ENCODE peak calls at places on chromosomes 7 and 10, in nine cellular contexts. One of them, this sample, is unnamed.

GRCh38 chr7:15225981-15226380 is 323.4 kb upstream of the DGKB start:
- DNase-seq in AG04450: no peak
- DNase-seq in ascending aorta: no peak
- DNase-seq in Karpas-422: no peak
- DNase-seq in RWPE1: no peak
- DNase-seq in effector memory CD4-positive, alpha-beta T cell: no peak
- DNase-seq in H1: no peak
- DNase-seq in GM12878: no peak
- DNase-seq in fibroblast of lung: no peak
- DNase-seq in this sample: no peak

GRCh38 chr10:100864981-100865380 is 47.8 kb upstream of the SLF2 start:
- DNase-seq in AG04450: no peak
- DNase-seq in ascending aorta: no peak
- DNase-seq in Karpas-422: no peak
- DNase-seq in RWPE1: no peak
- DNase-seq in effector memory CD4-positive, alpha-beta T cell: no peak
- DNase-seq in H1: no peak
- DNase-seq in GM12878: no peak
- DNase-seq in fibroblast of lung: no peak
- DNase-seq in this sample: no peak

GRCh38 chr7:45586748-45587520 is 12.8 kb downstream of the ADCY1 start:
- DNase-seq in AG04450: no peak
- DNase-seq in ascending aorta: peak; percentile 39
- DNase-seq in Karpas-422: no peak
- DNase-seq in RWPE1: no peak
- DNase-seq in effector memory CD4-positive, alpha-beta T cell: no peak
- DNase-seq in H1: no peak
- DNase-seq in GM12878: no peak
- DNase-seq in fibroblast of lung: no peak
- DNase-seq in this sample: no peak

GRCh38 chr7:82598958-82599357 is 155.4 kb upstream of the CACNA2D1 start:
- DNase-seq in AG04450: peak; percentile 29
- DNase-seq in ascending aorta: no peak
- DNase-seq in Karpas-422: no peak
- DNase-seq in RWPE1: no peak
- DNase-seq in effector memory CD4-positive, alpha-beta T cell: no peak
- DNase-seq in H1: no peak
- DNase-seq in GM12878: no peak
- DNase-seq in fibroblast of lung: peak; percentile 84
- DNase-seq in this sample: no peak

GRCh38 chr7:131219277-131220041 is 108.2 kb upstream of the MKLN1 start:
- DNase-seq in AG04450: no peak
- DNase-seq in ascending aorta: peak; percentile 85
- DNase-seq in Karpas-422: no peak
- DNase-seq in RWPE1: no peak
- DNase-seq in effector memory CD4-positive, alpha-beta T cell: no peak
- DNase-seq in H1: no peak
- DNase-seq in GM12878: no peak
- DNase-seq in fibroblast of lung: no peak
- DNase-seq in this sample: no peak

GRCh38 chr7:139798221-139798620 is 20.4 kb upstream of the HIPK2 start:
- DNase-seq in AG04450: no peak
- DNase-seq in ascending aorta: no peak
- DNase-seq in Karpas-422: no peak
- DNase-seq in RWPE1: no peak
- DNase-seq in effector memory CD4-positive, alpha-beta T cell: no peak
- DNase-seq in H1: no peak
- DNase-seq in GM12878: peak; percentile 39
- DNase-seq in fibroblast of lung: no peak
- DNase-seq in this sample: peak; percentile 71

GRCh38 chr7:80172387-80172786 is 37.8 kb downstream of the GNAI1 start:
- DNase-seq in AG04450: no peak
- DNase-seq in ascending aorta: no peak
- DNase-seq in Karpas-422: no peak
- DNase-seq in RWPE1: no peak
- DNase-seq in effector memory CD4-positive, alpha-beta T cell: no peak
- DNase-seq in H1: no peak
- DNase-seq in GM12878: no peak
- DNase-seq in fibroblast of lung: no peak
- DNase-seq in this sample: no peak

GRCh38 chr7:18345641-18346234 is 149.8 kb upstream of the HDAC9 start:
- DNase-seq in AG04450: no peak
- DNase-seq in ascending aorta: peak; percentile 67
- DNase-seq in Karpas-422: peak; percentile 79
- DNase-seq in RWPE1: peak; percentile 20
- DNase-seq in effector memory CD4-positive, alpha-beta T cell: no peak
- DNase-seq in H1: peak; percentile 57
- DNase-seq in GM12878: no peak
- DNase-seq in fibroblast of lung: peak; percentile 57
- DNase-seq in this sample: no peak

GRCh38 chr7:131633342-131633843 is 77.0 kb upstream of the PODXL start:
- DNase-seq in AG04450: no peak
- DNase-seq in ascending aorta: no peak
- DNase-seq in Karpas-422: no peak
- DNase-seq in RWPE1: no peak
- DNase-seq in effector memory CD4-positive, alpha-beta T cell: no peak
- DNase-seq in H1: no peak
- DNase-seq in GM12878: no peak
- DNase-seq in fibroblast of lung: peak; percentile 45
- DNase-seq in this sample: peak; percentile 66

GRCh38 chr10:126732308-126732707 is 61.8 kb upstream of the C10orf90 start:
- DNase-seq in AG04450: no peak
- DNase-seq in ascending aorta: no peak
- DNase-seq in Karpas-422: no peak
- DNase-seq in RWPE1: no peak
- DNase-seq in effector memory CD4-positive, alpha-beta T cell: no peak
- DNase-seq in H1: no peak
- DNase-seq in GM12878: no peak
- DNase-seq in fibroblast of lung: no peak
- DNase-seq in this sample: no peak

GRCh38 chr10:126734015-126734414 is 63.5 kb upstream of the C10orf90 start:
- DNase-seq in AG04450: no peak
- DNase-seq in ascending aorta: no peak
- DNase-seq in Karpas-422: no peak
- DNase-seq in RWPE1: no peak
- DNase-seq in effector memory CD4-positive, alpha-beta T cell: no peak
- DNase-seq in H1: no peak
- DNase-seq in GM12878: no peak
- DNase-seq in fibroblast of lung: peak; percentile 82
- DNase-seq in this sample: peak; percentile 69

GRCh38 chr10:126730856-126731612 is 60.5 kb upstream of the C10orf90 start:
- DNase-seq in AG04450: no peak
- DNase-seq in ascending aorta: no peak
- DNase-seq in Karpas-422: no peak
- DNase-seq in RWPE1: no peak
- DNase-seq in effector memory CD4-positive, alpha-beta T cell: no peak
- DNase-seq in H1: no peak
- DNase-seq in GM12878: no peak
- DNase-seq in fibroblast of lung: no peak
- DNase-seq in this sample: no peak

GRCh38 chr10:126731613-126731995 is 61.1 kb upstream of the C10orf90 start:
- DNase-seq in AG04450: no peak
- DNase-seq in ascending aorta: no peak
- DNase-seq in Karpas-422: no peak
- DNase-seq in RWPE1: no peak
- DNase-seq in effector memory CD4-positive, alpha-beta T cell: no peak
- DNase-seq in H1: no peak
- DNase-seq in GM12878: no peak
- DNase-seq in fibroblast of lung: peak; percentile 63
- DNase-seq in this sample: no peak

DNA sequence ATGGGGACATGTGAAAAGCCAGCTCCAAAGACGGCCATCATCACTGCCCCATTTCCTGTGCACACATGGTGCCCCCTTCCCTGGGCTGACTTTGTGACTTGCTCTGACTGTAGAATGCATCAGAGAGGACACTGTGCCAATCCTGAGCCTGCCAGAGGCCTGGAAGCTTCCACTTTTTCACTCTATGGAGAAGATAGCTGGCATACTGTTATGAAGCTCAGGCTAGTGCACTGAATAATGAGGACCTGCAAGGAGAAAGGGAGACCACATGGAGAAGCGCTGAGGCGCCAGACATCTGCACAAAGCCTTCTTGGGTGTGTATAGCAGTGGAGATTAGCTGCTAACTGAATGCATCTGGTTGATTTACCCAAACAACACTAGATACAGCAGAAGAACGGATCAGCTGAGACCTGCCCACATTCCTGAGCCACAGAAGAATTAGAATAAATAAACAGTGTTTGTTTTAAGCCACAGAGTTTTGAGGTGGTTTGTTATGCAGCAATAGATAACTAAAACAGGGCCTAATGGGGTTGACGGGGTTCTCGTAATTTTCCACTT is 58.9 kb upstream of the C10orf90 start:
- DNase-seq in AG04450: no peak
- DNase-seq in ascending aorta: no peak
- DNase-seq in Karpas-422: no peak
- DNase-seq in RWPE1: no peak
- DNase-seq in effector memory CD4-positive, alpha-beta T cell: no peak
- DNase-seq in H1: no peak
- DNase-seq in GM12878: no peak
- DNase-seq in fibroblast of lung: no peak
- DNase-seq in this sample: no peak
- H3K27ac ChIP-seq in AG04450: peak overlapping the region; percentile 11
- H3K27ac ChIP-seq in ascending aorta: no peak overlapping the region
- H3K27ac ChIP-seq in Karpas-422: no peak overlapping the region
- H3K27ac ChIP-seq in RWPE1: no peak overlapping the region
- H3K27ac ChIP-seq in effector memory CD4-positive, alpha-beta T cell: no peak overlapping the region
- H3K27ac ChIP-seq in H1: no peak overlapping the region
- H3K27ac ChIP-seq in GM12878: no peak overlapping the region
- H3K27ac ChIP-seq in fibroblast of lung: no peak overlapping the region
- H3K27ac ChIP-seq in this sample: no peak overlapping the region

GRCh38 chr10:113004219-113004618 is 54.2 kb downstream of the TCF7L2 start:
- DNase-seq in AG04450: no peak
- DNase-seq in ascending aorta: no peak
- DNase-seq in Karpas-422: no peak
- DNase-seq in RWPE1: no peak
- DNase-seq in effector memory CD4-positive, alpha-beta T cell: no peak
- DNase-seq in H1: no peak
- DNase-seq in GM12878: no peak
- DNase-seq in fibroblast of lung: no peak
- DNase-seq in this sample: no peak

GRCh38 chr10:113000876-113001598 is 51.0 kb downstream of the TCF7L2 start:
- DNase-seq in AG04450: no peak
- DNase-seq in ascending aorta: no peak
- DNase-seq in Karpas-422: no peak
- DNase-seq in RWPE1: peak; percentile 82
- DNase-seq in effector memory CD4-positive, alpha-beta T cell: no peak
- DNase-seq in H1: no peak
- DNase-seq in GM12878: no peak
- DNase-seq in fibroblast of lung: no peak
- DNase-seq in this sample: peak; percentile 67

GRCh38 chr10:113003032-113003431 is 53.0 kb downstream of the TCF7L2 start:
- DNase-seq in AG04450: no peak
- DNase-seq in ascending aorta: no peak
- DNase-seq in Karpas-422: no peak
- DNase-seq in RWPE1: no peak
- DNase-seq in effector memory CD4-positive, alpha-beta T cell: no peak
- DNase-seq in H1: no peak
- DNase-seq in GM12878: no peak
- DNase-seq in fibroblast of lung: no peak
- DNase-seq in this sample: no peak

GRCh38 chr10:113001599-113002448 is 51.8 kb downstream of the TCF7L2 start:
- DNase-seq in AG04450: no peak
- DNase-seq in ascending aorta: no peak
- DNase-seq in Karpas-422: no peak
- DNase-seq in RWPE1: no peak
- DNase-seq in effector memory CD4-positive, alpha-beta T cell: no peak
- DNase-seq in H1: no peak
- DNase-seq in GM12878: no peak
- DNase-seq in fibroblast of lung: no peak
- DNase-seq in this sample: no peak

GRCh38 chr10:113002449-113002777 is 52.4 kb downstream of the TCF7L2 start:
- DNase-seq in AG04450: no peak
- DNase-seq in ascending aorta: no peak
- DNase-seq in Karpas-422: no peak
- DNase-seq in RWPE1: no peak
- DNase-seq in effector memory CD4-positive, alpha-beta T cell: no peak
- DNase-seq in H1: no peak
- DNase-seq in GM12878: no peak
- DNase-seq in fibroblast of lung: no peak
- DNase-seq in this sample: no peak
- H3K27ac ChIP-seq in AG04450: no peak overlapping the region
- H3K27ac ChIP-seq in ascending aorta: no peak overlapping the region
- H3K27ac ChIP-seq in Karpas-422: no peak overlapping the region
- H3K27ac ChIP-seq in RWPE1: no peak overlapping the region
- H3K27ac ChIP-seq in effector memory CD4-positive, alpha-beta T cell: no peak overlapping the region
- H3K27ac ChIP-seq in H1: no peak overlapping the region
- H3K27ac ChIP-seq in GM12878: no peak overlapping the region
- H3K27ac ChIP-seq in fibroblast of lung: no peak overlapping the region
- H3K27ac ChIP-seq in this sample: no peak overlapping the region

DNA sequence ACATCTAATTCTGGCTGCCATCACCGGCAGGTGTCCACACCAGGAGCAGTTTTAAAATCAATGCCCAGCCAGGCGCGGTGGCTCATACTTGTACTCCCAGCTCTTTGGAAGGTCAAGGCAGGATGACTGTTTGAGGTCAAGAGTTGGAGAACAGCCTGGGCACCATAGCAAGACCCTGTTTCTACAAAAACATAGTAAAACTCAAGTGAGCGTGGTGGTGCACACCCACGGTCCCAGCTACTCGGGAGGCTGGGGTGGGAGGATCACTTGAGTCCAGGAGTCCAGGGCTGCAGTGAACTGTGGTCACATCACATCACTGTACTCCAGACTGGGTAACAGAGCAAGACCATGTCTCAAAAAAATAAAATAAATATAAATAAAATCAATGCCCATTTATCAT is 193.1 kb downstream of the FAM107B start:
- DNase-seq in AG04450: no peak
- DNase-seq in ascending aorta: no peak
- DNase-seq in Karpas-422: no peak
- DNase-seq in RWPE1: no peak
- DNase-seq in effector memory CD4-positive, alpha-beta T cell: no peak
- DNase-seq in H1: no peak
- DNase-seq in GM12878: no peak
- DNase-seq in fibroblast of lung: no peak
- DNase-seq in this sample: no peak
- H3K27ac ChIP-seq in AG04450: no peak overlapping the region
- H3K27ac ChIP-seq in ascending aorta: no peak overlapping the region
- H3K27ac ChIP-seq in Karpas-422: no peak overlapping the region
- H3K27ac ChIP-seq in RWPE1: no peak overlapping the region
- H3K27ac ChIP-seq in effector memory CD4-positive, alpha-beta T cell: peak overlapping the region; percentile 87
- H3K27ac ChIP-seq in H1: no peak overlapping the region
- H3K27ac ChIP-seq in GM12878: no peak overlapping the region
- H3K27ac ChIP-seq in fibroblast of lung: no peak overlapping the region
- H3K27ac ChIP-seq in this sample: no peak overlapping the region

GRCh38 chr7:150586778-150587152 is 19.6 kb downstream of the GIMAP4 start:
- DNase-seq in AG04450: no peak
- DNase-seq in ascending aorta: no peak
- DNase-seq in Karpas-422: no peak
- DNase-seq in RWPE1: no peak
- DNase-seq in effector memory CD4-positive, alpha-beta T cell: no peak
- DNase-seq in H1: no peak
- DNase-seq in GM12878: no peak
- DNase-seq in fibroblast of lung: no peak
- DNase-seq in this sample: no peak
- H3K27ac ChIP-seq in AG04450: no peak overlapping the region
- H3K27ac ChIP-seq in ascending aorta: peak overlapping the region; percentile 41
- H3K27ac ChIP-seq in Karpas-422: no peak overlapping the region
- H3K27ac ChIP-seq in RWPE1: no peak overlapping the region
- H3K27ac ChIP-seq in effector memory CD4-positive, alpha-beta T cell: no peak overlapping the region
- H3K27ac ChIP-seq in H1: no peak overlapping the region
- H3K27ac ChIP-seq in GM12878: no peak overlapping the region
- H3K27ac ChIP-seq in fibroblast of lung: no peak overlapping the region
- H3K27ac ChIP-seq in this sample: no peak overlapping the region

GRCh38 chr7:25891591-25891990 is 260.4 kb upstream of the NFE2L3 start:
- DNase-seq in AG04450: no peak
- DNase-seq in ascending aorta: no peak
- DNase-seq in Karpas-422: no peak
- DNase-seq in RWPE1: no peak
- DNase-seq in effector memory CD4-positive, alpha-beta T cell: no peak
- DNase-seq in H1: no peak
- DNase-seq in GM12878: no peak
- DNase-seq in fibroblast of lung: no peak
- DNase-seq in this sample: no peak
- H3K27ac ChIP-seq in AG04450: no peak overlapping the region
- H3K27ac ChIP-seq in ascending aorta: no peak overlapping the region
- H3K27ac ChIP-seq in Karpas-422: no peak overlapping the region
- H3K27ac ChIP-seq in RWPE1: no peak overlapping the region
- H3K27ac ChIP-seq in effector memory CD4-positive, alpha-beta T cell: no peak overlapping the region
- H3K27ac ChIP-seq in H1: no peak overlapping the region
- H3K27ac ChIP-seq in GM12878: no peak overlapping the region
- H3K27ac ChIP-seq in fibroblast of lung: no peak overlapping the region
- H3K27ac ChIP-seq in this sample: no peak overlapping the region